ENCODE peak calls at places on chromosomes 6 and 20, in seven cellular contexts. One of them, this sample, is unnamed.

GRCh38 chr6:167687035-167687720 is 139.5 kb upstream of the AFDN start:
- DNase-seq in KBM-7: no peak
- DNase-seq in MV-4-11: no peak
- DNase-seq in neuronal stem cell: no peak
- DNase-seq in small intestine: no peak
- DNase-seq in HEK293T: no peak
- DNase-seq in GM03348: no peak
- DNase-seq in this sample: no peak

GRCh38 chr6:143976834-143977354 is 31.2 kb downstream of the PLAGL1 start:
- DNase-seq in MV-4-11: no peak
- DNase-seq in neuronal stem cell: no peak
- DNase-seq in GM03348: no peak
- DNase-seq in KBM-7: no peak
- DNase-seq in small intestine: no peak
- DNase-seq in HEK293T: no peak
- DNase-seq in this sample: no peak

GRCh38 chr6:28139860-28140500 is 1.7 kb upstream of the ZKSCAN8 start:
- DNase-seq in KBM-7: no peak
- DNase-seq in small intestine: peak
- DNase-seq in HEK293T: no peak
- DNase-seq in GM03348: no peak
- DNase-seq in neuronal stem cell: no peak
- DNase-seq in MV-4-11: no peak
- DNase-seq in this sample: no peak

GRCh38 chr6:142685852-142686718 is 258.9 kb downstream of the HIVEP2 start:
- DNase-seq in small intestine: no peak
- DNase-seq in KBM-7: no peak
- DNase-seq in HEK293T: no peak
- DNase-seq in MV-4-11: no peak
- DNase-seq in GM03348: no peak
- DNase-seq in neuronal stem cell: no peak
- DNase-seq in this sample: no peak

GRCh38 chr20:46894579-46894958 is at the start of gene EYA2:
- DNase-seq in neuronal stem cell: peak
- DNase-seq in HEK293T: peak
- DNase-seq in small intestine: no peak
- DNase-seq in MV-4-11: no peak
- DNase-seq in KBM-7: no peak
- DNase-seq in GM03348: peak
- DNase-seq in this sample: peak

GRCh38 chr6:158011980-158012566 is 30.4 kb downstream of the SYNJ2 start:
- DNase-seq in GM03348: no peak
- DNase-seq in MV-4-11: no peak
- DNase-seq in small intestine: no peak
- DNase-seq in neuronal stem cell: no peak
- DNase-seq in HEK293T: no peak
- DNase-seq in KBM-7: no peak
- DNase-seq in this sample: no peak

GRCh38 chr6:129607581-129608186 is 102.3 kb downstream of the ARHGAP18 start:
- DNase-seq in MV-4-11: no peak
- DNase-seq in GM03348: no peak
- DNase-seq in KBM-7: no peak
- DNase-seq in HEK293T: no peak
- DNase-seq in neuronal stem cell: no peak
- DNase-seq in small intestine: no peak
- DNase-seq in this sample: no peak

GRCh38 chr20:62159835-62160234 is 16.3 kb downstream of the SS18L1 start:
- DNase-seq in KBM-7: no peak
- DNase-seq in MV-4-11: no peak
- DNase-seq in small intestine: no peak
- DNase-seq in neuronal stem cell: no peak
- DNase-seq in HEK293T: no peak
- DNase-seq in GM03348: no peak
- DNase-seq in this sample: no peak

GRCh38 chr20:33419140-33419974 is 18.0 kb upstream of the CDK5RAP1 start:
- DNase-seq in HEK293T: no peak
- DNase-seq in KBM-7: no peak
- DNase-seq in GM03348: no peak
- DNase-seq in small intestine: no peak
- DNase-seq in neuronal stem cell: no peak
- DNase-seq in MV-4-11: no peak
- DNase-seq in this sample: no peak

GRCh38 chr20:13552061-13552460 is 86.7 kb downstream of the TASP1 start:
- DNase-seq in small intestine: no peak
- DNase-seq in MV-4-11: no peak
- DNase-seq in neuronal stem cell: no peak
- DNase-seq in GM03348: no peak
- DNase-seq in HEK293T: no peak
- DNase-seq in KBM-7: no peak
- DNase-seq in this sample: no peak

This sample was measured in neural crest cell.